ENCODE peak calls at places on chromosomes 6 and 20, in five cellular contexts. B is mesendoderm, G is neuronal stem cell, Q is IMR-90, Y is H9. L is an unnamed sample.
A peak's percentile ranks its signal among the peaks of the same experiment; 100 is the strongest.

GRCh38 chr20:3039426-3039825 is 4.0 kb upstream of the GNRH2 start:
- DNase-seq in Y (no peak), Q (no peak), G (no peak), B (no peak), L (no peak)

GRCh38 chr20:57902478-57902877 is 192.7 kb upstream of the PMEPA1 start:
- DNase-seq in G (no peak), Y (no peak), Q (peak; percentile 16), B (no peak), L (no peak)

GRCh38 chr20:33178726-33179125 is 10.8 kb downstream of the BPIFA2 start:
- DNase-seq in G (no peak), Q (no peak), B (peak; percentile 82), Y (peak; percentile 44), L (no peak)

GRCh38 chr20:2246081-2246491 is 49.7 kb upstream of the TGM3 start:
- DNase-seq in G (peak; percentile 61), Y (peak; percentile 38), B (peak; percentile 18), Q (no peak), L (no peak)

GRCh38 chr6:52416629-52417151 is 3.5 kb upstream of the EFHC1 start:
- DNase-seq in B (peak; percentile 88), Q (peak; percentile 73), Y (no peak), G (peak; percentile 69), L (no peak)

GRCh38 chr20:44354979-44355502 is 458 bp upstream of the HNF4A start:
- DNase-seq in Q (no peak), G (no peak), B (no peak), Y (no peak), L (no peak)

GRCh38 chr6:23329091-23329490 is 759.7 kb downstream of the HDGFL1 start:
- DNase-seq in G (no peak), Y (no peak), Q (no peak), B (no peak), L (no peak)

GRCh38 chr20:63974402-63975200 is 4.8 kb downstream of the SAMD10 start:
- DNase-seq in B (no peak), G (no peak), Q (peak; percentile 74), Y (peak; percentile 23), L (no peak)

GRCh38 chr6:38367231-38367630 is 272.5 kb downstream of the BTBD9 start:
- DNase-seq in G (no peak), B (no peak), Y (no peak), Q (peak; percentile 33), L (no peak)

GRCh38 chr6:26296857-26297648 is 67.9 kb upstream of the BTN3A2 start:
- DNase-seq in G (no peak), Y (no peak), Q (peak; percentile 35), B (no peak), L (no peak)

GRCh38 chr6:234706-235372 is 57.4 kb upstream of the DUSP22 start:
- DNase-seq in Y (no peak), G (no peak), B (no peak), Q (no peak), L (no peak)

GRCh38 chr6:109308018-109308492 is 74.2 kb downstream of the CD164 start:
- DNase-seq in Q (peak; percentile 63), B (peak; percentile 37), G (no peak), Y (no peak), L (peak; percentile 42)

GRCh38 chr6:36242161-36242560 is 27.7 kb upstream of the PNPLA1 start:
- DNase-seq in B (no peak), G (no peak), Q (no peak), Y (no peak), L (no peak)

GRCh38 chr20:59149678-59150504 is 13.7 kb upstream of the ZNF831 start:
- DNase-seq in Q (no peak), Y (no peak), B (no peak), G (no peak), L (peak; percentile 84)

GRCh38 chr20:51275816-51276215 is 252.9 kb upstream of the KCNG1 start:
- DNase-seq in Q (peak; percentile 39), B (no peak), G (no peak), Y (no peak), L (no peak)

GRCh38 chr6:107550241-107550840 is 60.4 kb downstream of the SOBP start:
- DNase-seq in Y (no peak), G (no peak), Q (no peak), B (no peak), L (no peak)

GRCh38 chr20:37350655-37351574 is 5.0 kb downstream of the SRC start:
- DNase-seq in G (no peak), Y (no peak), B (peak; percentile 35), Q (no peak), L (no peak)

GRCh38 chr20:38127920-38128528 is 37.0 kb downstream of the TGM2 start:
- DNase-seq in Q (no peak), B (no peak), Y (no peak), G (no peak), L (no peak)

DNA sequence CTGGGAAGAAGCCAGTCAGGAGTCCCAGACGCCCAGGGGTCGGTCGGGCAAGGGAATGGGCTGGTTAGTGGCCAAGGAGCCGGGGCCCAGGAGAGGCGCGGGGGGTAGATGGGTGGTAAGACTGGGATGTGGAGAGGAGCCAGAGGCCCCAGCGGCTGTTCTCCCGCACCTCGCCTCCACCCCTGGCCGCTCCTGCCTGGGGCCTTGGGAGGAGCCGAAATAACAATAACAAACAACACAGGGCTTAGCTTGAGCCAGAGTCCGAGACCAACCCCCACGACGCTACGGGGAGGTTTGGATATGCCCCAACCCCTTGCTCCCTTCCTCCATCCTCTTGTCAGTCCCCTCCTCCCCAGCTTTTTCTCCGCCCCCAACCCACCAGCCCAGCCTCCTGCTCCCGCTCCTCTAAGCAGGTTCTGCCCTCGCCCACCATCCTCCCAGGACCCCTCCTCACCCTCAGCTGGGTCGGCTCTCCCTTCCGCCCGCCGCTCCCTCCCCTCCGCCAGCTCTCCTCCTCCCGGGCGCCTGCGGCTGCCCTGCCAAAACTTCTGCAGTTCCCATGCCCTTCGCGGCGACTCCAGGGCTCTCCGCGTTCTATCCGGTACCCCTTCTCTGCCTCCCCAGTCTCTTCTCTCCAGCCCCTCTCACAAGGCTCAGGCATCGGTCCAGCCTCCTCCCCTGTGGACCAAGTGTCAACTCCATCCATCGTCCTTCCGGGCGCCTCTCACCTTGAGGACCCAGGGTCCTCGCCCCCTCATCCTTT is 1.1 kb downstream of the RNF39 start:
- DNase-seq in Q (no peak), Y (peak; percentile 82), G (no peak), B (peak; percentile 50), L (no peak)
- H3K18ac ChIP-seq in Q (no peak overlapping the region), Y (no peak overlapping the region), G (peak overlapping the region; percentile 61), B (no peak overlapping the region), L (no peak overlapping the region)

GRCh38 chr20:62350629-62351422 is 16.3 kb downstream of the LAMA5 start:
- DNase-seq in Y (no peak), B (no peak), G (no peak), Q (no peak), L (peak; percentile 48)

GRCh38 chr20:62349537-62350097 is 17.5 kb downstream of the LAMA5 start:
- DNase-seq in G (no peak), Q (no peak), Y (no peak), B (no peak), L (no peak)

GRCh38 chr20:62351469-62352401 is 15.4 kb downstream of the LAMA5 start:
- DNase-seq in B (no peak), Q (no peak), Y (no peak), G (no peak), L (no peak)

GRCh38 chr20:62348604-62349003 is 18.5 kb downstream of the LAMA5 start:
- DNase-seq in Q (no peak), G (no peak), Y (no peak), B (no peak), L (no peak)

DNA sequence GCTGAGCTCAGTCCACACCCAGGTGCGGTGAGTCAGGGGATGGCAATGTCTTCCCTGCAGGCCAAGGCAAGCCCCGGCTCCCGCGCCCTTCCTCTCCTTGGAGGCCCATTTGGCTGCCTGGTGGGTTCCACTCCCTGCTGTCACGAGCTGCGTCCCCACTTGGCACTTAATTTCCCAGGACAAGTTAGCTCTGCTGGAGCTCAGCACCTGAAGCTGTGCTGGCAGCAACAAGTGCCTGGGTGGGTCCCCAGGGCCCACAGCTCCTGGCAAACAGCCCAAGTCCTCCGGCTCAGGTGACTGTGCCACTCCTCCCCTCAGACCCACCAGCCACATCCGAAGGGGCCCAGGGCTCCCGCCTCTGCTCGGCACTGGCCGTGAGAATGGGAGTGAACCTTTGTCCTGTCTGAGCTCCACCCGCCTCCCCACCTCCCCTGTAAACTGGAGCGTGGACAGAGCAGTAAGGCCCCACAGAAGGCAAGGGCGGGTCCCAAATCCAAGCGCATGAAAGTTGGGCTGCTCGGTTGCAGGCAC is 16.9 kb downstream of the LAMA5 start:
- DNase-seq in Q (no peak), B (peak; percentile 68), Y (no peak), G (no peak), L (peak; percentile 86)
- H3K27ac ChIP-seq in Q (no peak overlapping the region), B (no peak overlapping the region), Y (no peak overlapping the region), G (no peak overlapping the region), L (peak overlapping the region; percentile 51)

GRCh38 chr6:33675968-33676367 is 35.5 kb downstream of the UQCC2 start:
- DNase-seq in B (no peak), Y (no peak), G (no peak), Q (no peak), L (no peak)
- H4K8ac ChIP-seq in B (no peak overlapping the region), Y (no peak overlapping the region), G (no peak overlapping the region), Q (no peak overlapping the region), L (no peak overlapping the region)

DNA sequence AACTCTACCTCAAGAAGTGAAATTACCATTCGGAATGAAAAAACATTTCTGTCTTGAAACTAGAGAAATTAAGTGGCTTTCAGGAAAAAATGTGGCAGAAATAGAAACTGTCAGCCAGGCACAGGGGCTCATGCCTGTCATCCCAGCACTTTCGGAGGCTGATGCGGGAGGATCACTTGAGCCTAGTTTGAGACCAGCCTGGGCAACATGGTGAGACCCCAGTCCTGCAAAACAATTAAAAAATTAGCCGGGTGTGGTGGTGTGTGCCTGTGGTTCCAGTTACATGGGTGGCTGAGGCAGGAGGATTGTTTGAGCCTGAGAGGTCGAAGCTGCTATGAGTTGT is 7.1 kb upstream of the TMEM181 start:
- DNase-seq in G (no peak), B (no peak), Q (no peak), Y (no peak), L (no peak)
- H3K18ac ChIP-seq in G (no peak overlapping the region), B (no peak overlapping the region), Q (no peak overlapping the region), Y (no peak overlapping the region), L (no peak overlapping the region)